ENCODE peak calls at places on chromosomes 3 and 15, in nine cellular contexts. W is anterior cingulate cortex; V is EL; S is NCI-H2029; L is iPS-NIHi11; D is stromal cell of bone marrow; T is NCI-H748 treated with DMSO at 0.1 percent for 48 hours; U is T-helper 2 cell; Z is stimulated activated CD4-positive, alpha-beta T cell treated with anti-CD3 and anti-CD28 coated beads, Interleukin-1b, Interleukin-23, amount 100 ng/mL, for 4 hours. R is an unnamed sample.
A peak's percentile ranks its signal among the peaks of the same experiment; 100 is the strongest.

GRCh38 chr3:188689101-188689574 is 482.6 kb upstream of the TPRG1 start:
- DNase-seq in V (no peak), U (peak; percentile 22), W (no peak), L (no peak), D (peak; percentile 83), S (no peak), T (no peak), Z (no peak), R (no peak)

GRCh38 chr3:119305271-119305670 is 11.1 kb downstream of the ARHGAP31 start:
- DNase-seq in L (no peak), Z (no peak), S (no peak), D (no peak), W (no peak), U (no peak), V (peak; percentile 34), T (no peak), R (no peak)

GRCh38 chr3:174873832-174874231 is 14.7 kb downstream of the NAALADL2 start:
- DNase-seq in V (no peak), Z (no peak), U (no peak), D (no peak), L (no peak), S (no peak), T (no peak), W (no peak), R (no peak)

GRCh38 chr15:42608767-42609488 is 33.5 kb downstream of the STARD9 start:
- DNase-seq in V (no peak), Z (no peak), L (no peak), U (peak; percentile 76), S (no peak), T (no peak), D (no peak), W (no peak), R (no peak)

GRCh38 chr3:126473292-126474168 is 2.2 kb downstream of the ZXDC start:
- DNase-seq in D (no peak), T (no peak), L (no peak), W (no peak), U (peak; percentile 45), Z (no peak), V (no peak), S (no peak), R (no peak)

GRCh38 chr15:44530653-44531052 is 6.3 kb upstream of the EIF3J start:
- DNase-seq in D (no peak), U (no peak), S (no peak), L (no peak), T (no peak), W (no peak), Z (no peak), V (no peak), R (no peak)

GRCh38 chr3:105367063-105367405 is 325 bp downstream of the ALCAM start:
- DNase-seq in V (peak; percentile 28), D (no peak), W (no peak), Z (peak; percentile 28), T (no peak), U (peak; percentile 37), S (peak; percentile 32), L (peak; percentile 23), R (peak; percentile 23)

GRCh38 chr15:62218841-62219240 is 53.8 kb upstream of the C2CD4B start:
- DNase-seq in W (no peak), D (no peak), Z (no peak), L (no peak), T (no peak), U (no peak), V (no peak), S (no peak), R (no peak)

GRCh38 chr3:124261301-124261700 is 269.4 kb upstream of the ROPN1 start:
- DNase-seq in W (no peak), L (no peak), U (no peak), D (no peak), S (no peak), V (peak; percentile 47), T (no peak), Z (no peak), R (no peak)

GRCh38 chr3:132256984-132257383 is 60.2 kb upstream of the ACP3 start:
- DNase-seq in L (peak; percentile 38), T (no peak), D (no peak), W (no peak), Z (no peak), U (no peak), V (peak; percentile 46), S (peak; percentile 30), R (peak; percentile 83)

GRCh38 chr15:87347806-87348515 is 908.6 kb downstream of the NTRK3 start:
- DNase-seq in U (no peak), T (no peak), V (no peak), Z (no peak), L (no peak), S (no peak), W (no peak), D (no peak), R (no peak)

GRCh38 chr3:127022849-127023248 is 39.9 kb downstream of the PLXNA1 start:
- DNase-seq in W (no peak), T (no peak), U (no peak), V (no peak), L (no peak), Z (no peak), D (no peak), S (no peak), R (no peak)

GRCh38 chr3:45644063-45644462 is 45.1 kb upstream of the SACM1L start:
- DNase-seq in D (peak; percentile 86), V (peak; percentile 81), L (no peak), Z (no peak), W (no peak), S (no peak), T (no peak), U (no peak), R (no peak)

GRCh38 chr3:102450976-102451375 is 16.2 kb downstream of the ZPLD1 start:
- DNase-seq in L (no peak), S (no peak), W (no peak), T (no peak), V (no peak), Z (no peak), D (no peak), U (no peak), R (no peak)

GRCh38 chr15:68564173-68564572 is 14.6 kb upstream of the CORO2B start:
- DNase-seq in Z (no peak), W (no peak), T (no peak), L (no peak), D (no peak), U (no peak), S (no peak), V (no peak), R (no peak)

GRCh38 chr15:99016680-99017321 is 9.2 kb upstream of the PGPEP1L start:
- DNase-seq in L (no peak), U (no peak), T (no peak), V (peak; percentile 79), S (no peak), Z (no peak), D (peak; percentile 71), W (no peak), R (peak; percentile 32)

GRCh38 chr3:126132751-126133511 is 47.5 kb downstream of the ALDH1L1 start:
- DNase-seq in V (peak; percentile 11), L (peak; percentile 58), S (no peak), D (no peak), T (no peak), W (no peak), U (no peak), Z (no peak), R (peak; percentile 82)

GRCh38 chr15:63288778-63289378 is 11.5 kb downstream of the APH1B start:
- DNase-seq in V (peak; percentile 66), T (peak; percentile 29), D (peak; percentile 49), Z (no peak), L (peak; percentile 54), U (peak; percentile 62), S (no peak), W (no peak), R (peak; percentile 72)

GRCh38 chr3:174859109-174859735 is at the start of gene NAALADL2:
- DNase-seq in Z (no peak), L (peak; percentile 19), S (peak; percentile 33), U (no peak), D (no peak), V (no peak), T (peak; percentile 62), W (no peak), R (no peak)

GRCh38 chr3:23575697-23576096 is 230.1 kb upstream of the UBE2E1 start:
- DNase-seq in Z (no peak), W (no peak), T (no peak), D (peak; percentile 9), S (no peak), U (no peak), V (peak; percentile 21), L (no peak), R (no peak)

GRCh38 chr3:50275160-50275995 is 3.5 kb upstream of the LSMEM2 start:
- DNase-seq in U (no peak), W (no peak), L (peak; percentile 80), S (no peak), Z (no peak), T (no peak), D (no peak), V (no peak), R (peak; percentile 78)

R was measured in GM23338.